ENCODE peak calls at places on chromosomes 5 and 9, in seven cellular contexts. One of them, this sample, is unnamed. For H3K36me3 and H3K4me1, the result is how much of the 10 kb centered on the place peaks cover.

GRCh38 chr9:95038666-95039065 is 278.8 kb downstream of the FANCC start:
- DNase-seq in heart right ventricle: no peak
- DNase-seq in left ventricle myocardium inferior: no peak
- DNase-seq in neuronal stem cell: no peak
- DNase-seq in colonic mucosa: no peak
- DNase-seq in CD4-positive, alpha-beta memory T cell: no peak
- DNase-seq in upper lobe of right lung: no peak
- DNase-seq in this sample: no peak

GRCh38 chr9:113343732-113344231 is 3.7 kb upstream of the WDR31 start:
- DNase-seq in heart right ventricle: peak
- DNase-seq in left ventricle myocardium inferior: peak
- DNase-seq in neuronal stem cell: no peak
- DNase-seq in colonic mucosa: peak
- DNase-seq in CD4-positive, alpha-beta memory T cell: no peak
- DNase-seq in upper lobe of right lung: peak
- DNase-seq in this sample: peak

GRCh38 chr5:126847318-126848221 is 70.6 kb downstream of the LMNB1 start:
- DNase-seq in heart right ventricle: no peak
- DNase-seq in left ventricle myocardium inferior: no peak
- DNase-seq in neuronal stem cell: no peak
- DNase-seq in colonic mucosa: no peak
- DNase-seq in CD4-positive, alpha-beta memory T cell: no peak
- DNase-seq in upper lobe of right lung: no peak
- DNase-seq in this sample: no peak

GRCh38 chr5:171647043-171647899 is 138.3 kb upstream of the SMIM23 start:
- DNase-seq in heart right ventricle: no peak
- DNase-seq in left ventricle myocardium inferior: no peak
- DNase-seq in neuronal stem cell: no peak
- DNase-seq in colonic mucosa: no peak
- DNase-seq in CD4-positive, alpha-beta memory T cell: no peak
- DNase-seq in upper lobe of right lung: no peak
- DNase-seq in this sample: no peak

GRCh38 chr5:13250450-13251291 is 693.8 kb downstream of the DNAH5 start:
- DNase-seq in heart right ventricle: no peak
- DNase-seq in left ventricle myocardium inferior: no peak
- DNase-seq in neuronal stem cell: peak
- DNase-seq in colonic mucosa: no peak
- DNase-seq in CD4-positive, alpha-beta memory T cell: no peak
- DNase-seq in upper lobe of right lung: no peak
- DNase-seq in this sample: no peak

GRCh38 chr5:10590226-10591047 is 26.6 kb downstream of the ANKRD33B start:
- DNase-seq in heart right ventricle: peak
- DNase-seq in left ventricle myocardium inferior: no peak
- DNase-seq in neuronal stem cell: no peak
- DNase-seq in colonic mucosa: no peak
- DNase-seq in CD4-positive, alpha-beta memory T cell: no peak
- DNase-seq in upper lobe of right lung: no peak
- DNase-seq in this sample: no peak

GRCh38 chr5:142143878-142144277 is 35.3 kb downstream of the NDFIP1 start:
- DNase-seq in heart right ventricle: no peak
- DNase-seq in left ventricle myocardium inferior: no peak
- DNase-seq in neuronal stem cell: no peak
- DNase-seq in colonic mucosa: no peak
- DNase-seq in CD4-positive, alpha-beta memory T cell: peak
- DNase-seq in upper lobe of right lung: no peak
- DNase-seq in this sample: no peak

GRCh38 chr5:111681414-111681790 is 75.6 kb downstream of the NREP start:
- DNase-seq in heart right ventricle: no peak
- DNase-seq in left ventricle myocardium inferior: no peak
- DNase-seq in neuronal stem cell: no peak
- DNase-seq in colonic mucosa: no peak
- DNase-seq in CD4-positive, alpha-beta memory T cell: no peak
- DNase-seq in upper lobe of right lung: no peak
- DNase-seq in this sample: no peak

GRCh38 chr5:149317281-149318048 is 27.8 kb upstream of the GRPEL2 start:
- DNase-seq in heart right ventricle: no peak
- DNase-seq in left ventricle myocardium inferior: no peak
- DNase-seq in neuronal stem cell: peak
- DNase-seq in colonic mucosa: peak
- DNase-seq in CD4-positive, alpha-beta memory T cell: peak
- DNase-seq in upper lobe of right lung: no peak
- DNase-seq in this sample: no peak

GRCh38 chr5:149315753-149316152 is 29.5 kb upstream of the GRPEL2 start:
- DNase-seq in heart right ventricle: no peak
- DNase-seq in left ventricle myocardium inferior: no peak
- DNase-seq in neuronal stem cell: no peak
- DNase-seq in colonic mucosa: no peak
- DNase-seq in CD4-positive, alpha-beta memory T cell: no peak
- DNase-seq in upper lobe of right lung: no peak
- DNase-seq in this sample: no peak

GRCh38 chr5:149322518-149322917 is 22.8 kb upstream of the GRPEL2 start:
- DNase-seq in heart right ventricle: no peak
- DNase-seq in left ventricle myocardium inferior: no peak
- DNase-seq in neuronal stem cell: no peak
- DNase-seq in colonic mucosa: peak
- DNase-seq in CD4-positive, alpha-beta memory T cell: no peak
- DNase-seq in upper lobe of right lung: no peak
- DNase-seq in this sample: no peak

GRCh38 chr5:149320791-149321330 is 24.4 kb upstream of the GRPEL2 start:
- DNase-seq in heart right ventricle: peak
- DNase-seq in left ventricle myocardium inferior: peak
- DNase-seq in neuronal stem cell: peak
- DNase-seq in colonic mucosa: peak
- DNase-seq in CD4-positive, alpha-beta memory T cell: no peak
- DNase-seq in upper lobe of right lung: peak
- DNase-seq in this sample: no peak

GRCh38 chr5:149319174-149319573 is 26.1 kb upstream of the GRPEL2 start:
- DNase-seq in heart right ventricle: no peak
- DNase-seq in left ventricle myocardium inferior: no peak
- DNase-seq in neuronal stem cell: no peak
- DNase-seq in colonic mucosa: no peak
- DNase-seq in CD4-positive, alpha-beta memory T cell: no peak
- DNase-seq in upper lobe of right lung: no peak
- DNase-seq in this sample: no peak
- H3K27ac ChIP-seq in heart right ventricle: peak
- H3K27ac ChIP-seq in left ventricle myocardium inferior: peak
- H3K27ac ChIP-seq in neuronal stem cell: no peak
- H3K27ac ChIP-seq in colonic mucosa: no peak
- H3K27ac ChIP-seq in CD4-positive, alpha-beta memory T cell: no peak
- H3K27ac ChIP-seq in upper lobe of right lung: no peak
- H3K27ac ChIP-seq in this sample: no peak

GRCh38 chr5:69131304-69131703 is 35.6 kb upstream of the CCNB1 start:
- DNase-seq in heart right ventricle: no peak
- DNase-seq in left ventricle myocardium inferior: no peak
- DNase-seq in neuronal stem cell: no peak
- DNase-seq in colonic mucosa: no peak
- DNase-seq in CD4-positive, alpha-beta memory T cell: no peak
- DNase-seq in upper lobe of right lung: no peak
- DNase-seq in this sample: no peak
- H3K36me3 ChIP-seq in heart right ventricle: under half
- H3K36me3 ChIP-seq in left ventricle myocardium inferior: half or more
- H3K36me3 ChIP-seq in neuronal stem cell: under half
- H3K36me3 ChIP-seq in colonic mucosa: under half
- H3K36me3 ChIP-seq in CD4-positive, alpha-beta memory T cell: under half
- H3K36me3 ChIP-seq in upper lobe of right lung: under half
- H3K36me3 ChIP-seq in this sample: under half

GRCh38 chr9:126733005-126733404 is 71.8 kb upstream of the ZBTB43 start:
- DNase-seq in heart right ventricle: no peak
- DNase-seq in left ventricle myocardium inferior: no peak
- DNase-seq in neuronal stem cell: no peak
- DNase-seq in colonic mucosa: no peak
- DNase-seq in CD4-positive, alpha-beta memory T cell: no peak
- DNase-seq in upper lobe of right lung: no peak
- DNase-seq in this sample: no peak
- H3K4me1 ChIP-seq in heart right ventricle: under half
- H3K4me1 ChIP-seq in left ventricle myocardium inferior: under half
- H3K4me1 ChIP-seq in neuronal stem cell: under half
- H3K4me1 ChIP-seq in colonic mucosa: under half
- H3K4me1 ChIP-seq in CD4-positive, alpha-beta memory T cell: under half
- H3K4me1 ChIP-seq in upper lobe of right lung: under half
- H3K4me1 ChIP-seq in this sample: under half

GRCh38 chr9:105052346-105052745 is 124.4 kb upstream of the ABCA1 start:
- DNase-seq in heart right ventricle: no peak
- DNase-seq in left ventricle myocardium inferior: no peak
- DNase-seq in neuronal stem cell: no peak
- DNase-seq in colonic mucosa: no peak
- DNase-seq in CD4-positive, alpha-beta memory T cell: no peak
- DNase-seq in upper lobe of right lung: no peak
- DNase-seq in this sample: no peak
- H3K27ac ChIP-seq in heart right ventricle: no peak
- H3K27ac ChIP-seq in left ventricle myocardium inferior: no peak
- H3K27ac ChIP-seq in neuronal stem cell: no peak
- H3K27ac ChIP-seq in colonic mucosa: no peak
- H3K27ac ChIP-seq in CD4-positive, alpha-beta memory T cell: no peak
- H3K27ac ChIP-seq in upper lobe of right lung: no peak
- H3K27ac ChIP-seq in this sample: no peak

DNA sequence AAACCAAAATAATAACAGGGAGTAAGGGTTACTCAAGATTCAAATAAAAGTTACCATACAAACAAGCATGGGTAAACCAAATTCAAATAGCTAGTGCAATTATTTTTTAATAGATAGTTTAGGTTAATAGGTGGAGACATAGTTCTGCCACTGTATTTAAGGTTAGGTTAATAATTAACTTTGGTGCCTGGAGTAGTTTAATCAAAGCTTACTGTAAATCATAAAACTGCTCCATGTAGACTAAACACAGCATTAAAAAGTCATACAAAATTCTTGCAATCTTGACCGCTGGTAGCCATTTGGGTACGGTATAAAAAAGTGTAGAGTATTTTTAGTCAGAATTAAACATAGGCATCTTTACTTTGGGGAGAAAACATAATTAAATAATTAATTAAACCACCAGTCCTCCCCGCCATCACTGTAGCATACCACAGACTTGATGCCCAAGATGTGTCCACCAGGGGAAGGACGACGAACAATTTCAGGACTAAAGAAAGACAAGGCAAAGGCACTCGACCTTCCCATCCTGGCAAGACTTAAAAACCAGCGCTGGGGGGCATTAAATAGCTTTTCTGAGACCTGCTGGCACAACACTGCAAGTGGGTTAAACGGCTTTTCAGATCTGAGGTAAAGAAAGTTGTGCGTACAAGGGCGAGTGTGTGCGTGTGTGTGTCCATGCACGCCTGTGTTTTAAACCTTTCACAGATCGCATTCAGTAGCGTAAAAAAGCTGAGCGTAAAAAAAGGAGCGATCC is 2.9 kb downstream of the SEMA6A start:
- DNase-seq in heart right ventricle: no peak
- DNase-seq in left ventricle myocardium inferior: no peak
- DNase-seq in neuronal stem cell: no peak
- DNase-seq in colonic mucosa: peak
- DNase-seq in CD4-positive, alpha-beta memory T cell: no peak
- DNase-seq in upper lobe of right lung: no peak
- DNase-seq in this sample: no peak
- H3K36me3 ChIP-seq in heart right ventricle: under half
- H3K36me3 ChIP-seq in left ventricle myocardium inferior: under half
- H3K36me3 ChIP-seq in neuronal stem cell: under half
- H3K36me3 ChIP-seq in colonic mucosa: under half
- H3K36me3 ChIP-seq in CD4-positive, alpha-beta memory T cell: under half
- H3K36me3 ChIP-seq in upper lobe of right lung: under half
- H3K36me3 ChIP-seq in this sample: under half

DNA sequence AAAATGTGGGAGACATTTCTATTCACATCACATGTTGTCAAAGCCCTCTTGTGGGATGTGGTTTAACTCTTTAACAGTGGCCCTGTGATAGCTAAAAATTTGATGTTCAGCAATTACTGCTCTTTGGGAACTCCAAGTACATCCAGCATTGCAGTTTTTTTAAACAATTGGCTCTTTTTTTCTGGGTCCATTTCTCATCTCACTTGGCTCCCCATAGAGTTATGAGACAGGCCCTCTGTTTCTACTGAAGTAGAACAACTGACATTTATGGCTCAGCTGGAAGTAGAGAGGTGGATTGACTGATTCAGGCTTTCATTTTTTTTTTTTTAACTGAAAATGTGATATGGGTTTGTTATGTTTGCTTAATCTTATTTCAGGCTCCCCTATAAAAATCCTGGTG is 96.6 kb upstream of the CD180 start:
- DNase-seq in heart right ventricle: no peak
- DNase-seq in left ventricle myocardium inferior: no peak
- DNase-seq in neuronal stem cell: no peak
- DNase-seq in colonic mucosa: no peak
- DNase-seq in CD4-positive, alpha-beta memory T cell: no peak
- DNase-seq in upper lobe of right lung: no peak
- DNase-seq in this sample: no peak
- H3K4me1 ChIP-seq in heart right ventricle: under half
- H3K4me1 ChIP-seq in left ventricle myocardium inferior: under half
- H3K4me1 ChIP-seq in neuronal stem cell: under half
- H3K4me1 ChIP-seq in colonic mucosa: under half
- H3K4me1 ChIP-seq in CD4-positive, alpha-beta memory T cell: under half
- H3K4me1 ChIP-seq in upper lobe of right lung: under half
- H3K4me1 ChIP-seq in this sample: under half

GRCh38 chr5:82798676-82799075 is 278.5 kb downstream of the TMEM167A start:
- DNase-seq in heart right ventricle: no peak
- DNase-seq in left ventricle myocardium inferior: no peak
- DNase-seq in neuronal stem cell: no peak
- DNase-seq in colonic mucosa: no peak
- DNase-seq in CD4-positive, alpha-beta memory T cell: no peak
- DNase-seq in upper lobe of right lung: no peak
- DNase-seq in this sample: no peak

GRCh38 chr5:82793808-82794419 is 283.3 kb downstream of the TMEM167A start:
- DNase-seq in heart right ventricle: peak
- DNase-seq in left ventricle myocardium inferior: no peak
- DNase-seq in neuronal stem cell: peak
- DNase-seq in colonic mucosa: peak
- DNase-seq in CD4-positive, alpha-beta memory T cell: peak
- DNase-seq in upper lobe of right lung: no peak
- DNase-seq in this sample: no peak

GRCh38 chr5:82796643-82797416 is 280.4 kb downstream of the TMEM167A start:
- DNase-seq in heart right ventricle: no peak
- DNase-seq in left ventricle myocardium inferior: no peak
- DNase-seq in neuronal stem cell: no peak
- DNase-seq in colonic mucosa: no peak
- DNase-seq in CD4-positive, alpha-beta memory T cell: no peak
- DNase-seq in upper lobe of right lung: no peak
- DNase-seq in this sample: no peak

GRCh38 chr5:82792001-82792615 is 285.1 kb downstream of the TMEM167A start:
- DNase-seq in heart right ventricle: no peak
- DNase-seq in left ventricle myocardium inferior: no peak
- DNase-seq in neuronal stem cell: no peak
- DNase-seq in colonic mucosa: no peak
- DNase-seq in CD4-positive, alpha-beta memory T cell: no peak
- DNase-seq in upper lobe of right lung: no peak
- DNase-seq in this sample: no peak

DNA sequence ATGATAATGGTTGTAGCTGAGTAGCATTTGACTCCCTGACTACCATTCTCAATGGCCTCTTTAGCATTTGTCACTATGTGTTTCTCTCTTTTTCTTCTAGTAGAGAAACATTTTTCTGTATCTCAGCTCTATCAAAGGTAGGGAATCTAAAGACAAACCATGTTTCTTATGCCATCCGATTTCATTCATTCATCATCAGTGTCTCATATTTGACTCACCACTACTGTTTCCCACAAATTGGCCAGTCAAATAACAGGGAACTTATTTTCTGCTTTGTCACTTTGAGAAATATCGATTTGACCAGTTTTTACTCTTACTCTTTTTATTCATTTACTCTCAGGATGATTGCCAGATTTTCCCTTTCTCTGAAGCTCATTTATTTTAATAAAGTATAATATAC is 282.3 kb downstream of the TMEM167A start:
- DNase-seq in heart right ventricle: no peak
- DNase-seq in left ventricle myocardium inferior: no peak
- DNase-seq in neuronal stem cell: no peak
- DNase-seq in colonic mucosa: no peak
- DNase-seq in CD4-positive, alpha-beta memory T cell: no peak
- DNase-seq in upper lobe of right lung: no peak
- DNase-seq in this sample: no peak
- H3K27ac ChIP-seq in heart right ventricle: no peak
- H3K27ac ChIP-seq in left ventricle myocardium inferior: no peak
- H3K27ac ChIP-seq in neuronal stem cell: no peak
- H3K27ac ChIP-seq in colonic mucosa: no peak
- H3K27ac ChIP-seq in CD4-positive, alpha-beta memory T cell: no peak
- H3K27ac ChIP-seq in upper lobe of right lung: no peak
- H3K27ac ChIP-seq in this sample: no peak

GRCh38 chr9:120648581-120648980 is 65.7 kb downstream of the MEGF9 start:
- DNase-seq in heart right ventricle: no peak
- DNase-seq in left ventricle myocardium inferior: no peak
- DNase-seq in neuronal stem cell: no peak
- DNase-seq in colonic mucosa: no peak
- DNase-seq in CD4-positive, alpha-beta memory T cell: no peak
- DNase-seq in upper lobe of right lung: no peak
- DNase-seq in this sample: no peak
- H3K36me3 ChIP-seq in heart right ventricle: under half
- H3K36me3 ChIP-seq in left ventricle myocardium inferior: under half
- H3K36me3 ChIP-seq in neuronal stem cell: under half
- H3K36me3 ChIP-seq in colonic mucosa: under half
- H3K36me3 ChIP-seq in CD4-positive, alpha-beta memory T cell: under half
- H3K36me3 ChIP-seq in upper lobe of right lung: under half
- H3K36me3 ChIP-seq in this sample: under half